ENCODE peak calls at places on chromosomes 2 and 18, in ten cellular contexts. P is pancreas, V is body of pancreas, X is cardiac muscle cell, C is DND-41, R is gastrocnemius medialis, N is AG09309, S is choroid plexus epithelial cell, G is psoas muscle, Z is bronchial epithelial cell. A is an unnamed sample.

GRCh38 chr2:80560298-80560697 is 255.7 kb upstream of the LRRTM1 start:
- DNase-seq in P (no peak), V (no peak), X (no peak), C (no peak), R (no peak), N (no peak), S (no peak), G (no peak), Z (peak; percentile 79), A (no peak)

GRCh38 chr2:96554293-96555145 is 18.0 kb downstream of the ARID5A start:
- DNase-seq in P (peak; percentile 68), V (peak; percentile 68), X (peak; percentile 68), C (peak; percentile 70), R (peak; percentile 56), N (no peak), S (peak; percentile 65), G (peak; percentile 74), Z (peak; percentile 36), A (no peak)

GRCh38 chr2:61009355-61009754 is 8.2 kb upstream of the PEX13 start:
- DNase-seq in P (no peak), V (no peak), X (no peak), C (no peak), R (no peak), N (no peak), S (no peak), G (no peak), Z (no peak), A (no peak)

GRCh38 chr2:8622199-8622911 is 59.5 kb upstream of the ID2 start:
- DNase-seq in P (no peak), V (no peak), X (no peak), C (no peak), R (no peak), N (no peak), S (no peak), G (no peak), Z (no peak), A (no peak)

GRCh38 chr2:74424995-74425406 is 3.5 kb downstream of the WDR54 start:
- DNase-seq in P (no peak), V (no peak), X (no peak), C (no peak), R (no peak), N (no peak), S (no peak), G (no peak), Z (no peak), A (no peak)

GRCh38 chr18:44792456-44793080 is 111.9 kb downstream of the SETBP1 start:
- DNase-seq in P (no peak), V (no peak), X (peak; percentile 71), C (no peak), R (no peak), N (no peak), S (no peak), G (no peak), Z (peak; percentile 8), A (peak; percentile 20)

GRCh38 chr2:31606511-31606910 is 25.8 kb upstream of the SRD5A2 start:
- DNase-seq in P (no peak), V (no peak), X (no peak), C (no peak), R (no peak), N (no peak), S (no peak), G (no peak), Z (peak; percentile 39), A (no peak)

GRCh38 chr18:63979409-63979908 is 9.6 kb downstream of the SERPINB8 start:
- DNase-seq in P (peak; percentile 55), V (peak; percentile 56), X (peak; percentile 78), C (peak; percentile 70), R (peak; percentile 9), N (no peak), S (peak; percentile 84), G (no peak), Z (peak; percentile 65), A (no peak)

GRCh38 chr2:2147024-2147900 is 183.8 kb downstream of the MYT1L start:
- DNase-seq in P (no peak), V (no peak), X (no peak), C (no peak), R (no peak), N (no peak), S (no peak), G (no peak), Z (no peak), A (no peak)

GRCh38 chr18:28875059-28875458 is 698.1 kb upstream of the CDH2 start:
- DNase-seq in P (no peak), V (no peak), X (no peak), C (no peak), R (no peak), N (peak; percentile 55), S (peak; percentile 23), G (no peak), Z (no peak), A (no peak)

GRCh38 chr18:71665131-71665530 is 879.0 kb downstream of the CBLN2 start:
- DNase-seq in P (no peak), V (no peak), X (no peak), C (no peak), R (no peak), N (no peak), S (peak; percentile 52), G (no peak), Z (no peak), A (peak; percentile 18)

GRCh38 chr18:362914-363295 is 95.1 kb upstream of the THOC1 start:
- DNase-seq in P (no peak), V (no peak), X (no peak), C (no peak), R (no peak), N (no peak), S (peak; percentile 41), G (no peak), Z (no peak), A (no peak)

GRCh38 chr2:216537366-216537765 is 38.7 kb downstream of the RPL37A start:
- DNase-seq in P (no peak), V (no peak), X (no peak), C (no peak), R (no peak), N (no peak), S (no peak), G (no peak), Z (no peak), A (no peak)

GRCh38 chr2:193584522-193584938 is 1389.8 kb upstream of the TMEFF2 start:
- DNase-seq in P (no peak), V (no peak), X (peak; percentile 49), C (peak; percentile 14), R (no peak), N (no peak), S (peak; percentile 71), G (no peak), Z (peak; percentile 35), A (peak; percentile 6)

GRCh38 chr2:41853427-41854191 is 194.2 kb upstream of the PKDCC start:
- DNase-seq in P (peak; percentile 59), V (peak; percentile 64), X (peak; percentile 76), C (peak; percentile 29), R (no peak), N (no peak), S (peak; percentile 73), G (no peak), Z (peak; percentile 48), A (no peak)

GRCh38 chr18:5444847-5445246 is 99.0 kb downstream of the EPB41L3 start:
- DNase-seq in P (no peak), V (no peak), X (no peak), C (no peak), R (no peak), N (no peak), S (no peak), G (no peak), Z (no peak), A (no peak)

GRCh38 chr18:23136326-23137092 is 1.2 kb downstream of the CABLES1 start:
- DNase-seq in P (no peak), V (no peak), X (peak; percentile 39), C (no peak), R (no peak), N (no peak), S (peak; percentile 37), G (peak; percentile 39), Z (no peak), A (no peak)

GRCh38 chr2:130391872-130392670 is 36.2 kb downstream of the PTPN18 start:
- DNase-seq in P (no peak), V (no peak), X (peak; percentile 45), C (no peak), R (no peak), N (no peak), S (peak; percentile 50), G (peak; percentile 26), Z (no peak), A (no peak)
- TF ChIP-seq CTCF in P (no peak), V (no peak), X (peak; percentile 16), C (no peak), R (no peak), N (no peak), S (peak; percentile 16), G (no peak), Z (no peak), A (no peak)

DNA sequence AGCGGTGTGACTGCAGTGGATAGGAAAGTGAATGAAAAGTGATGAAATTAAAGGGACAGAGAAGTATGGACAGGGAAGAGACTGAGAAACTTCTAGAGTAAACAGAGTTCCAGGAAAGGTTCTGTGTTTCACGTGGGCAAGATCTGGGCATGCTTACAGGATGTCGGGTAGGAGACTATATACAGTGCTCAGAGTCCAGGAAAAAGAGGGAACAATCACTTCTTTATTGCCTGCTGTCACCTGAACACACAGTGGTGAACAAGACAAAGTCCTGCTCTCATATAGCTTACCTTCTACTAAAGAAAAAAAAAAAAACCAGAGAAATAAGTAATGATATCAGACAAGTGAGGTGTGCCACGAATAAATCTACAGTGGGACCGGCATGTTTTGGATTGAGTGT is 2.4 kb downstream of the LRPPRC start:
- DNase-seq in P (no peak), V (no peak), X (no peak), C (no peak), R (no peak), N (no peak), S (no peak), G (no peak), Z (no peak), A (no peak)
- H3K4me3 ChIP-seq in P (no peak overlapping the region), V (no peak overlapping the region), X (no peak overlapping the region), C (no peak overlapping the region), R (no peak overlapping the region), N (no peak overlapping the region), S (no peak overlapping the region), G (no peak overlapping the region), Z (no peak overlapping the region), A (no peak overlapping the region)

DNA sequence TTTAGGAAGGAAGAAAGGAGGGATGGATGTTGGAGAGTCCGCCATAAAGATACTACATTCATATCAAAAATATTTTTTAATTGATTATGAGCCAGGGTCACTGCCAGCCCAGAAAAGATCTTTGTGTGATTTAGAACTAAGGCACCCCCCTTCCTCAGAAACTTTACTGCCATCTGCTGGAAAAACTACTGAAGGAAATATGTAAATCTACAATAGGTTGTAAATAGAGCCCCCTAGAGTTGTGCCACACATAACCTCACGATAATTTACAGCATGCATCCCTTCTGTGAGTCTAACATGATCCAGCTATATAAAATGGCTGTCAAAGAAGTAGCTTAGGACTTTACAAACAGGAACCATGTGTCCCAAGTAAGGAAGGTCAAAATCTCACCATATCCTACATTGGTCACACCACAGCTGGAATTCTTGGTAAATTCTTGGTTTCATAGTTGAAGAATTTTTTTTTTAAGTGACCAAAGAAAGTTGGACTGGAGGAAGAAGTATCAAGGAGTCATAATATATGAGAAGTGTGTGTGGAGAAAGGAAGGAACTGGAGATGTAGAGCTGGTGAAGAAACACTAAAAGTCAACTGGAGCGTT is 152.5 kb downstream of the CYP26B1 start:
- DNase-seq in P (no peak), V (no peak), X (no peak), C (no peak), R (no peak), N (no peak), S (peak; percentile 52), G (no peak), Z (peak; percentile 28), A (no peak)
- TF ChIP-seq CTCF in P (no peak), V (peak; percentile 13), X (peak; percentile 55), C (peak; percentile 52), R (peak; percentile 64), N (peak; percentile 67), S (peak; percentile 60), G (peak; percentile 48), Z (peak; percentile 40), A (peak; percentile 28)

GRCh38 chr2:120014231-120014990 is 1.5 kb downstream of the EPB41L5 start:
- DNase-seq in P (no peak), V (peak; percentile 21), X (no peak), C (no peak), R (no peak), N (no peak), S (no peak), G (no peak), Z (peak; percentile 17), A (no peak)
- H3K4me3 ChIP-seq in P (peak overlapping the region; percentile 97), V (no peak overlapping the region), X (peak overlapping the region; percentile 79), C (peak overlapping the region; percentile 80), R (peak overlapping the region; percentile 95), N (no peak overlapping the region), S (peak overlapping the region; percentile 83), G (peak overlapping the region; percentile 95), Z (peak overlapping the region; percentile 2), A (no peak overlapping the region)